ENCODE peak calls at places on chromosomes 4 and X, in eight cellular contexts. H is naive thymus-derived CD8-positive, alpha-beta T cell; Y is immature natural killer cell; N is activated naive CD4-positive, alpha-beta T cell treated with anti-CD3 and anti-CD28 coated beads, Interleukin-2, amount 50 U/mL, for 72 hours; Q is stimulated activated CD4-positive, alpha-beta T cell treated with anti-CD3 and anti-CD28 coated beads, Interleukin-2, amount 100 ng/mL, for 24 hours; O is brain microvascular endothelial cell; Z is cardiac muscle cell; G is central memory CD8-positive, alpha-beta T cell. F is an unnamed sample.

GRCh38 chr4:65865489-65865888 is 195.2 kb upstream of the EPHA5 start:
- DNase-seq in N (no peak), Y (no peak), Z (peak), O (peak), H (no peak), Q (no peak), G (no peak), F (no peak)

GRCh38 chr4:56728512-56728911 is 47.4 kb upstream of the HOPX start:
- DNase-seq in Y (no peak), H (no peak), O (peak), Q (no peak), Z (peak), G (no peak), N (no peak), F (no peak)

GRCh38 chr4:119307606-119308005 is 14.3 kb downstream of the FABP2 start:
- DNase-seq in N (no peak), H (no peak), Y (no peak), O (no peak), Z (no peak), Q (no peak), G (no peak), F (no peak)

GRCh38 chrX:83145910-83146309 is 362.2 kb upstream of the POU3F4 start:
- DNase-seq in Q (no peak), Z (no peak), H (no peak), G (no peak), N (no peak), Y (no peak), O (no peak), F (no peak)

GRCh38 chrX:20118065-20118824 is 1.5 kb upstream of the MAP7D2 start:
- DNase-seq in O (no peak), Z (no peak), G (no peak), Y (no peak), Q (no peak), N (no peak), H (no peak), F (no peak)

GRCh38 chrX:25968920-25969319 is 169.2 kb upstream of the MAGEB18 start:
- DNase-seq in N (peak), Y (no peak), G (no peak), Q (no peak), H (no peak), O (no peak), Z (peak), F (no peak)

GRCh38 chr4:48970471-48970921 is 15.6 kb upstream of the CWH43 start:
- DNase-seq in Z (no peak), G (no peak), Y (no peak), Q (no peak), H (no peak), N (no peak), O (peak), F (no peak)

GRCh38 chr4:8502371-8502770 is 61.8 kb downstream of the TRMT44 start:
- DNase-seq in Q (no peak), Y (no peak), O (no peak), G (no peak), N (no peak), H (no peak), Z (no peak), F (no peak)

GRCh38 chr4:10205223-10205622 is 88.6 kb upstream of the WDR1 start:
- DNase-seq in G (no peak), Q (no peak), Z (no peak), H (no peak), O (no peak), N (no peak), Y (no peak), F (no peak)

GRCh38 chrX:13119386-13119785 is 75.0 kb upstream of the FAM9C start:
- DNase-seq in Z (peak), Y (no peak), O (peak), Q (no peak), G (no peak), N (no peak), H (no peak), F (no peak)

GRCh38 chr4:151917145-151917775 is 156.5 kb upstream of the GATB start:
- DNase-seq in Q (no peak), Y (no peak), N (no peak), Z (no peak), O (peak), G (no peak), H (no peak), F (no peak)

GRCh38 chr4:40388248-40388647 is 53.1 kb downstream of the CHRNA9 start:
- DNase-seq in H (no peak), G (no peak), Z (peak), Y (no peak), O (no peak), Q (no peak), N (no peak), F (no peak)

GRCh38 chr4:99300934-99301333 is 10.1 kb upstream of the ADH1A start:
- DNase-seq in Y (no peak), O (peak), Z (peak), N (no peak), Q (no peak), H (no peak), G (no peak), F (no peak)

GRCh38 chr4:15075875-15076274 is 73.6 kb downstream of the CPEB2 start:
- DNase-seq in Y (no peak), O (no peak), Z (no peak), H (no peak), G (no peak), Q (no peak), N (no peak), F (no peak)

GRCh38 chr4:6017800-6018199 is 431 bp downstream of the C4orf50 start:
- DNase-seq in Z (no peak), N (no peak), Y (no peak), Q (no peak), H (no peak), O (no peak), G (no peak), F (no peak)

GRCh38 chr4:123262080-123262479 is 134.5 kb upstream of the SPRY1 start:
- DNase-seq in Z (no peak), O (no peak), H (no peak), Q (no peak), Y (no peak), N (no peak), G (no peak), F (no peak)

GRCh38 chr4:177079327-177079726 is 230.3 kb upstream of the NEIL3 start:
- DNase-seq in Z (no peak), H (no peak), O (no peak), Q (no peak), N (no peak), G (no peak), Y (no peak), F (no peak)

GRCh38 chr4:95220205-95221175 is 328.3 kb downstream of the UNC5C start:
- DNase-seq in O (no peak), Y (no peak), Q (no peak), Z (no peak), H (no peak), N (no peak), G (no peak), F (no peak)

GRCh38 chr4:176793060-176793605 is 411 bp upstream of the VEGFC start:
- DNase-seq in N (no peak), Q (no peak), O (no peak), H (no peak), Y (no peak), Z (no peak), G (no peak), F (no peak)

GRCh38 chr4:6618386-6619115 is 21.9 kb upstream of the MRFAP1 start:
- DNase-seq in Y (no peak), Q (no peak), G (no peak), Z (no peak), O (no peak), N (no peak), H (no peak), F (no peak)

GRCh38 chr4:1863297-1864033 is 7.5 kb upstream of the LETM1 start:
- DNase-seq in Y (no peak), O (no peak), N (no peak), H (no peak), Z (no peak), G (no peak), Q (no peak), F (no peak)

GRCh38 chr4:121784975-121785374 is 16.1 kb upstream of the EXOSC9 start:
- DNase-seq in N (no peak), G (no peak), Q (no peak), Y (no peak), H (no peak), O (peak), Z (peak), F (no peak)

F was measured in effector memory CD4-positive, alpha-beta T cell.